ENCODE peak calls at places on chromosomes 12 and 14, in eight cellular contexts. G is AG04449, R is thyroid gland, Q is cardiac muscle cell, F is HFF-Myc, Y is right lobe of liver, I is mammary epithelial cell, S is fibroblast of lung. U is an unnamed sample.
A peak's percentile ranks its signal among the peaks of the same experiment; 100 is the strongest.

GRCh38 chr12:130336723-130337475 is 788 bp upstream of the PIWIL1 start:
- DNase-seq in Y (no peak), G (no peak), Q (no peak), F (no peak), R (no peak), S (no peak), I (no peak), U (no peak)

GRCh38 chr12:6769003-6769389 is 2.8 kb downstream of the PTMS start:
- DNase-seq in I (no peak), G (no peak), S (peak; percentile 51), F (no peak), R (peak; percentile 80), Y (peak; percentile 61), Q (peak; percentile 81), U (no peak)

GRCh38 chr12:40827923-40828592 is 135.8 kb downstream of the CNTN1 start:
- DNase-seq in G (no peak), F (no peak), S (no peak), I (no peak), R (no peak), Q (peak; percentile 16), Y (no peak), U (no peak)

GRCh38 chr12:90029317-90029716 is 320.7 kb upstream of the ATP2B1 start:
- DNase-seq in Q (no peak), Y (no peak), G (no peak), R (no peak), I (no peak), S (no peak), F (no peak), U (no peak)

GRCh38 chr12:127192391-127192790 is 1074.6 kb upstream of the TMEM132C start:
- DNase-seq in F (no peak), I (no peak), R (no peak), Y (no peak), G (no peak), S (no peak), Q (no peak), U (no peak)

GRCh38 chr12:109433618-109434017 is 43.5 kb downstream of the KCTD10 start:
- DNase-seq in F (no peak), R (peak; percentile 56), S (no peak), I (no peak), Y (no peak), Q (peak; percentile 30), G (no peak), U (no peak)

GRCh38 chr12:111557271-111558106 is 41.6 kb downstream of the ATXN2 start:
- DNase-seq in S (peak; percentile 73), G (no peak), F (no peak), R (no peak), Q (no peak), I (peak; percentile 36), Y (no peak), U (no peak)

GRCh38 chr12:116662612-116663144 is 75.2 kb downstream of the SPRING1 start:
- DNase-seq in F (no peak), Y (peak; percentile 76), I (peak; percentile 8), R (peak; percentile 49), G (no peak), S (peak; percentile 36), Q (no peak), U (no peak)

GRCh38 chr12:118704517-118704916 is 276.8 kb upstream of the SRRM4 start:
- DNase-seq in Y (no peak), F (no peak), R (no peak), S (no peak), G (no peak), Q (no peak), I (no peak), U (no peak)

GRCh38 chr14:75183225-75183624 is 6.8 kb upstream of the TMED10 start:
- DNase-seq in Y (no peak), G (no peak), S (no peak), F (no peak), R (peak; percentile 33), Q (no peak), I (no peak), U (no peak)

GRCh38 chr14:92551066-92551841 is 37.7 kb downstream of the RIN3 start:
- DNase-seq in S (no peak), I (no peak), F (no peak), R (no peak), Q (no peak), G (no peak), Y (no peak), U (no peak)

GRCh38 chr14:92890830-92891598 is 31.9 kb upstream of the CHGA start:
- DNase-seq in Q (no peak), S (no peak), I (peak; percentile 29), R (no peak), Y (no peak), F (no peak), G (no peak), U (no peak)

GRCh38 chr14:52351561-52352491 is 37.7 kb downstream of the PTGER2 start:
- DNase-seq in Q (no peak), S (peak; percentile 76), Y (no peak), G (no peak), R (no peak), F (no peak), I (peak; percentile 49), U (peak; percentile 61)

GRCh38 chr12:98154850-98155249 is 360.5 kb upstream of the TMPO start:
- DNase-seq in Y (no peak), I (peak; percentile 2), R (peak; percentile 57), G (no peak), Q (peak; percentile 38), S (peak; percentile 61), F (no peak), U (no peak)

GRCh38 chr14:66649515-66649914 is 141.6 kb downstream of the GPHN start:
- DNase-seq in Q (no peak), R (no peak), Y (no peak), I (no peak), G (no peak), F (no peak), S (no peak), U (no peak)

GRCh38 chr12:95574030-95574429 is 22.8 kb upstream of the USP44 start:
- DNase-seq in F (no peak), R (no peak), Q (no peak), G (no peak), S (no peak), Y (no peak), I (no peak), U (no peak)

GRCh38 chr12:7483343-7483742 is 20.2 kb downstream of the CD163 start:
- DNase-seq in Y (peak; percentile 39), G (no peak), S (no peak), Q (no peak), I (peak; percentile 2), F (no peak), R (no peak), U (no peak)

DNA sequence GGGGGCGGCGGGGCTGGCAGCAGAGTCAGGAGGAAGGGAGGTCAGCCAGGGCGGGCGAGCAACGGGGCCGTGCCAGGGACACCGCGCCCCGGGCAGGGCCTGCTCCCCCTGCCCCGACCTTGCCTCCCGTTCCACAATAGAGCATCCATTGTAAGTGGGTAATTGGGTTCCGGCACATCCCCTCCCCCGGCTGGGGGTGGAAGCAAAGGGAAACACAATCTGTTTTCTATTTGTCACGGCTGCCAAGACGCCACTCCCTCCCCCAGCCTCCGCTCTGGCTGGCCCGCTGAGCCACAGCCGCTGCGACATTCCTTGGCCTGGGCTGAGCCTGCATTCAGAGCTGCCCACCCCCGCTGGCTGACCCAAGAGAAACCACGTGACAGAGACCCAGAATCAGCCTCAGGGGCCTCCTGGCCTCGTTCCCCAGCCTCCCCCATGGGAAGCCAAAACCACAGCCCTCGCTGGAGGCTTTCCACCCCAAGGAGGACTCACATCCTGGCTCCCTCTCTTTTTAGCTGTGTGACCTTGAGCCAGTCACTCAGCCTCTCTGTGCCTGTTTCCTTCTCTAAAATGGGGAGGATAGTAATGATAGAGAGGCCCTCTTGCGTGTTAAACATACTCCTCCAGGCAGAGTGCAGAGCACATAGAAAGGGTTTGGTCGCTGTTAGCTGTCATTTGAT is 117.6 kb downstream of the SCARB1 start:
- DNase-seq in G (no peak), R (peak; percentile 96), Q (peak; percentile 87), Y (peak; percentile 93), F (peak; percentile 81), I (peak; percentile 77), S (peak; percentile 96), U (no peak)
- H3K4me3 ChIP-seq in G (no peak overlapping the region), R (no peak overlapping the region), Q (no peak overlapping the region), Y (no peak overlapping the region), F (no peak overlapping the region), I (no peak overlapping the region), S (no peak overlapping the region), U (no peak overlapping the region)

GRCh38 chr14:56687123-56687522 is 107.5 kb downstream of the TMEM260 start:
- DNase-seq in G (no peak), S (no peak), F (no peak), Q (no peak), I (peak; percentile 11), Y (no peak), R (no peak), U (no peak)

DNA sequence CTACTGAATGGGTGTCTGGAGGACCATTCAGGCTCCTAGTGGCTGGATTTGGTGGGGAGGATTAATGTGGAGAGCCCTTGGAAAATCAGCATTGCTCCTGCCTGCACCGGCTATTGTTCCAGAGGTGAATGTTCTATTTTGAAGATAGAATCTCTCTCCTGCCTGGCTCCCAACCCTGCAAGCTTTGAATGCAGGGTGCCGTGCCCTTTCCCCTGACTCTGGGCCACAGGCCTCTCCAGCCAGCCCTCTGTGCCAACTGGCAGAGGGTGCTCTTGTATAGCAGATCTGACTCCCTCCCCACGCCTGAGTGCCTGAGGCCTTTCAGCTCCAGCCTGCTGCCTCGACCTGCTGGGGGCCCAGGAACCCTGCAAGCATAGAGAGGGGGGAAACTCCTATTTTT is 106.8 kb downstream of the TMEM260 start:
- DNase-seq in S (no peak), G (no peak), R (peak; percentile 75), Y (peak; percentile 37), F (no peak), I (peak; percentile 19), Q (peak; percentile 22), U (no peak)
- TF ChIP-seq CTCF in S (no peak), G (no peak), R (peak; percentile 44), Y (peak; percentile 22), F (no peak), I (peak; percentile 32), Q (no peak), U (peak; percentile 48)

GRCh38 chr12:14840616-14841015 is 2.7 kb downstream of the ART4 start:
- DNase-seq in Q (no peak), G (no peak), S (no peak), R (no peak), Y (no peak), F (no peak), I (no peak), U (no peak)

GRCh38 chr12:14839262-14839661 is 4.1 kb downstream of the ART4 start:
- DNase-seq in S (no peak), I (no peak), G (no peak), F (no peak), Y (no peak), R (no peak), Q (no peak), U (no peak)

GRCh38 chr12:14843425-14843887 is at the start of gene ART4:
- DNase-seq in G (no peak), I (no peak), Y (peak; percentile 85), R (peak; percentile 10), S (no peak), Q (no peak), F (no peak), U (no peak)

GRCh38 chr12:14842315-14842714 is 1.0 kb downstream of the ART4 start:
- DNase-seq in Q (no peak), Y (no peak), F (no peak), R (no peak), G (no peak), S (no peak), I (no peak), U (no peak)

GRCh38 chr12:14841761-14842160 is 1.6 kb downstream of the ART4 start:
- DNase-seq in S (peak; percentile 78), Q (peak; percentile 22), Y (peak; percentile 62), F (no peak), R (peak; percentile 72), G (no peak), I (peak; percentile 77), U (no peak)
- H3K4me3 ChIP-seq in S (no peak overlapping the region), Q (no peak overlapping the region), Y (peak overlapping the region; percentile 40), F (no peak overlapping the region), R (no peak overlapping the region), G (no peak overlapping the region), I (no peak overlapping the region), U (no peak overlapping the region)

GRCh38 chr12:57550628-57551549 is 1.0 kb downstream of the KIF5A start:
- DNase-seq in S (no peak), I (no peak), G (no peak), Y (no peak), R (no peak), F (no peak), Q (no peak), U (no peak)
- TF ChIP-seq CTCF in S (no peak), I (no peak), G (no peak), Y (no peak), R (no peak), F (no peak), Q (no peak), U (no peak)